ENCODE peak calls at places on chromosomes 13 and 19, in ten cellular contexts. V is NCI-H748 treated with DMSO at 0.1 percent for 48 hours; J is right lobe of liver; Y is lower leg skin; F is thoracic aorta; D is M059J; Z is hepatocyte; I is IMR-90; M is activated naive CD4-positive, alpha-beta T cell treated with anti-CD3 and anti-CD28 coated beads, Interleukin-2, amount 50 U/mL, for 16 hours; E is SK-MEL-5. P is an unnamed sample.

GRCh38 chr13:96460571-96460970 is 370.7 kb downstream of the HS6ST3 start:
- DNase-seq in F (no peak), V (peak), M (no peak), I (no peak), D (peak), Y (no peak), E (no peak), J (no peak), Z (peak), P (no peak)

GRCh38 chr19:54331626-54332025 is 7.3 kb downstream of the LILRA4 start:
- DNase-seq in Z (no peak), M (no peak), F (no peak), D (no peak), J (no peak), I (no peak), E (no peak), V (no peak), Y (no peak), P (no peak)

GRCh38 chr19:51131780-51132680 is 7.3 kb downstream of the SIGLEC9 start:
- DNase-seq in I (peak), D (no peak), V (no peak), Y (no peak), Z (peak), E (peak), M (no peak), J (peak), F (no peak), P (no peak)

GRCh38 chr13:84132491-84132890 is 250.2 kb upstream of the SLITRK1 start:
- DNase-seq in D (no peak), I (no peak), Z (no peak), F (no peak), Y (no peak), E (no peak), J (no peak), M (no peak), V (no peak), P (no peak)

GRCh38 chr19:53010494-53010893 is 3.2 kb upstream of the ERVV-1 start:
- DNase-seq in E (no peak), M (no peak), V (no peak), F (no peak), D (no peak), J (no peak), Y (no peak), Z (no peak), I (no peak), P (no peak)

GRCh38 chr19:18889949-18890745 is 5.8 kb downstream of the CERS1 start:
- DNase-seq in I (no peak), J (no peak), D (no peak), E (no peak), M (no peak), Z (no peak), V (no peak), Y (no peak), F (no peak), P (no peak)

GRCh38 chr19:45972081-45972943 is 1.4 kb downstream of the NOVA2 start:
- DNase-seq in J (no peak), D (no peak), Y (peak), Z (no peak), V (peak), I (no peak), F (no peak), E (no peak), M (peak), P (no peak)

GRCh38 chr19:2032296-2032941 is 16.9 kb upstream of the BTBD2 start:
- DNase-seq in Y (peak), Z (peak), J (peak), V (no peak), F (peak), D (peak), M (no peak), I (peak), E (peak), P (peak)

GRCh38 chr19:46881092-46881491 is 20.3 kb downstream of the ARHGAP35 start:
- DNase-seq in I (no peak), M (no peak), Z (peak), Y (no peak), D (no peak), F (no peak), E (no peak), J (peak), V (no peak), P (no peak)

GRCh38 chr13:40232321-40232720 is 434.1 kb downstream of the FOXO1 start:
- DNase-seq in J (no peak), M (no peak), I (no peak), F (no peak), V (no peak), E (no peak), D (no peak), Y (no peak), Z (no peak), P (no peak)

GRCh38 chr19:45468159-45468651 is 409 bp downstream of the FOSB start:
- DNase-seq in F (no peak), V (no peak), M (peak), E (no peak), D (no peak), J (no peak), Y (no peak), I (no peak), Z (peak), P (no peak)

GRCh38 chr19:1009043-1009975 is 9.1 kb downstream of the GRIN3B start:
- DNase-seq in Y (no peak), V (no peak), M (no peak), E (no peak), J (no peak), D (no peak), I (peak), F (no peak), Z (no peak), P (peak)

GRCh38 chr19:1270168-1270853 is 1.2 kb downstream of the CIRBP start:
- DNase-seq in M (peak), Y (peak), E (no peak), F (no peak), D (no peak), I (no peak), V (no peak), J (no peak), Z (no peak), P (peak)

GRCh38 chr19:13861392-13861713 is 15.6 kb upstream of the NANOS3 start:
- DNase-seq in M (no peak), I (no peak), E (no peak), V (no peak), Z (no peak), F (no peak), Y (no peak), D (no peak), J (no peak), P (no peak)

GRCh38 chr13:109100705-109101104 is 471.3 kb downstream of the MYO16 start:
- DNase-seq in D (peak), V (no peak), M (no peak), F (no peak), I (no peak), J (no peak), Y (no peak), Z (no peak), E (peak), P (no peak)

GRCh38 chr13:110984798-110985197 is 69.9 kb upstream of the ANKRD10 start:
- DNase-seq in V (no peak), F (no peak), Y (no peak), I (no peak), E (no peak), J (no peak), M (no peak), D (no peak), Z (no peak), P (no peak)

GRCh38 chr19:57362997-57363705 is at the start of the genes TRAPPC2B and ZNF547:
- DNase-seq in I (peak), E (peak), M (peak), D (peak), Z (peak), J (peak), Y (peak), F (peak), V (peak), P (peak)

GRCh38 chr19:33938821-33939220 is 142.2 kb downstream of the KCTD15 start:
- DNase-seq in Y (no peak), J (no peak), V (no peak), E (no peak), I (no peak), Z (no peak), D (no peak), M (no peak), F (no peak), P (no peak)

GRCh38 chr19:14768001-14768400 is 10.4 kb downstream of the ADGRE2 start:
- DNase-seq in F (no peak), M (no peak), V (no peak), E (no peak), Z (no peak), J (no peak), I (no peak), D (no peak), Y (no peak), P (no peak)

GRCh38 chr19:39906283-39906682 is 28.2 kb downstream of the FCGBP start:
- DNase-seq in E (no peak), M (no peak), D (no peak), V (no peak), I (no peak), F (no peak), Y (no peak), J (peak), Z (no peak), P (no peak)

GRCh38 chr19:15299568-15300409 is 32.5 kb downstream of the BRD4 start:
- DNase-seq in J (no peak), I (peak), M (no peak), F (no peak), E (no peak), D (peak), V (no peak), Z (no peak), Y (no peak), P (no peak)

GRCh38 chr19:524062-524674 is 7.4 kb upstream of the CDC34 start:
- DNase-seq in M (no peak), J (no peak), E (no peak), D (no peak), F (no peak), I (peak), Z (no peak), Y (no peak), V (no peak), P (no peak)

GRCh38 chr13:64697226-64697625 is 2532.9 kb downstream of the PCDH9 start:
- DNase-seq in D (no peak), Y (no peak), V (no peak), J (no peak), E (no peak), Z (no peak), F (no peak), M (no peak), I (no peak), P (no peak)

GRCh38 chr19:54178581-54179261 is 5.8 kb upstream of the TMC4 start:
- DNase-seq in V (peak), J (no peak), Y (no peak), E (peak), I (no peak), D (no peak), M (peak), F (no peak), Z (no peak), P (peak)

GRCh38 chr13:46609726-46610125 is 56.8 kb downstream of the LRCH1 start:
- DNase-seq in J (no peak), D (no peak), I (no peak), V (no peak), Z (no peak), F (no peak), E (no peak), M (no peak), Y (no peak), P (no peak)

GRCh38 chr13:76864259-76864658 is 21.9 kb downstream of the KCTD12 start:
- DNase-seq in F (no peak), Y (no peak), Z (no peak), M (no peak), I (no peak), E (no peak), D (no peak), J (no peak), V (no peak), P (no peak)

GRCh38 chr19:47489072-47489914 is 5.3 kb upstream of the KPTN start:
- DNase-seq in E (no peak), Z (no peak), Y (no peak), F (no peak), J (peak), M (no peak), V (no peak), D (no peak), I (no peak), P (no peak)

GRCh38 chr13:64371045-64371444 is 2859.1 kb downstream of the PCDH9 start:
- DNase-seq in J (no peak), D (peak), Y (no peak), E (no peak), F (no peak), Z (no peak), V (no peak), M (no peak), I (peak), P (no peak)

GRCh38 chr13:97275775-97276501 is 53.8 kb downstream of the MBNL2 start:
- DNase-seq in M (no peak), V (no peak), D (no peak), Z (no peak), E (no peak), F (no peak), I (no peak), Y (no peak), J (no peak), P (no peak)